ENCODE peak calls at places on chromosomes 16 and 17, in six cellular contexts. A is HuH-7; J is lower lobe of right lung; L is stimulated activated CD8-positive, alpha-beta memory T cell treated with anti-CD3 and anti-CD28 coated beads, Interleukin-4, amount 100 ng/mL, for 4 hours; V is endothelial cell; X is germinal center. P is an unnamed sample.

GRCh38 chr16:11101695-11102522 is 154.1 kb downstream of the SOCS1 start:
- DNase-seq in A (no peak), J (no peak), L (no peak), V (no peak), X (no peak), P (no peak)

GRCh38 chr17:62627219-62627903 is at the start of gene MRC2:
- DNase-seq in J (peak), L (no peak), A (peak), X (peak), V (peak), P (peak)

GRCh38 chr17:30921544-30922196 is at the start of gene ADAP2:
- DNase-seq in L (no peak), V (peak), J (peak), X (peak), A (peak), P (peak)

GRCh38 chr17:5027299-5027698 is 7.9 kb downstream of the SLC52A1 start:
- DNase-seq in L (no peak), X (no peak), J (no peak), A (no peak), V (no peak), P (no peak)

GRCh38 chr17:21239680-21240374 is 13.4 kb downstream of the NATD1 start:
- DNase-seq in L (no peak), A (peak), V (peak), J (no peak), X (peak), P (no peak)

GRCh38 chr16:57530104-57530522 is 6.3 kb downstream of the CCDC102A start:
- DNase-seq in X (peak), J (peak), V (no peak), A (no peak), L (peak), P (peak)

GRCh38 chr16:57152096-57153093 is 33.4 kb downstream of the PSME3IP1 start:
- DNase-seq in J (no peak), V (no peak), X (no peak), L (no peak), A (no peak), P (no peak)

GRCh38 chr17:81020767-81021497 is 14.0 kb upstream of the BAIAP2 start:
- DNase-seq in X (no peak), A (no peak), V (no peak), J (peak), L (no peak), P (peak)

GRCh38 chr16:87465306-87465705 is 27.5 kb downstream of the ZCCHC14 start:
- DNase-seq in X (no peak), A (peak), V (no peak), L (no peak), J (peak), P (peak)

GRCh38 chr16:869823-870641 is 69.5 kb upstream of the GNG13 start:
- DNase-seq in V (no peak), X (no peak), J (peak), L (no peak), A (no peak), P (no peak)

GRCh38 chr17:71409137-71409536 is 711.7 kb upstream of the SOX9 start:
- DNase-seq in X (no peak), V (no peak), L (no peak), A (no peak), J (no peak), P (no peak)

GRCh38 chr16:10383626-10384025 is 2.2 kb upstream of the ATF7IP2 start:
- DNase-seq in L (no peak), J (no peak), A (no peak), V (no peak), X (no peak), P (no peak)

GRCh38 chr17:7626956-7627249 is 718 bp downstream of the SAT2 start:
- DNase-seq in V (no peak), A (no peak), X (no peak), L (no peak), J (no peak), P (no peak)

GRCh38 chr17:73589096-73589980 is 54.9 kb downstream of the SDK2 start:
- DNase-seq in A (no peak), L (no peak), J (no peak), V (no peak), X (no peak), P (no peak)

GRCh38 chr16:20944861-20945390 is 44.4 kb downstream of the LYRM1 start:
- DNase-seq in X (no peak), V (no peak), L (no peak), J (no peak), A (no peak), P (no peak)

GRCh38 chr17:41734139-41734948 is at the start of gene HAP1:
- DNase-seq in A (peak), L (no peak), J (no peak), X (peak), V (peak), P (peak)

GRCh38 chr17:48995871-48996695 is 1.1 kb upstream of the IGF2BP1 start:
- DNase-seq in L (no peak), J (no peak), X (peak), V (peak), A (peak), P (no peak)

GRCh38 chr17:17419621-17420020 is 57.2 kb upstream of the MED9 start:
- DNase-seq in L (no peak), V (no peak), J (peak), A (no peak), X (no peak), P (peak)

GRCh38 chr17:17176341-17176740 is 29.8 kb downstream of the PLD6 start:
- DNase-seq in A (no peak), J (no peak), V (no peak), L (no peak), X (no peak), P (no peak)

GRCh38 chr17:10492004-10492403 is 22.6 kb upstream of the MYH4 start:
- DNase-seq in L (no peak), V (no peak), X (no peak), J (no peak), A (no peak), P (no peak)

GRCh38 chr17:33838281-33838680 is 416.8 kb upstream of the CCL2 start:
- DNase-seq in X (no peak), J (no peak), V (no peak), L (no peak), A (no peak), P (no peak)

GRCh38 chr17:17106716-17107115 is 64.5 kb downstream of the MPRIP start:
- DNase-seq in L (no peak), V (no peak), A (no peak), J (no peak), X (no peak), P (no peak)

GRCh38 chr16:28063047-28063521 is 430 bp downstream of the GSG1L start:
- DNase-seq in V (peak), J (no peak), X (no peak), A (no peak), L (no peak), P (no peak)

GRCh38 chr17:81429813-81430510 is 34.7 kb downstream of the BAHCC1 start:
- DNase-seq in L (no peak), V (no peak), X (no peak), J (no peak), A (no peak), P (no peak)

P was measured in upper lobe of right lung.